ENCODE peak calls at places on chromosomes 7 and 10, in seven cellular contexts. I is endothelial cell of umbilical vein, H is GM23338, M is HCT116, D is GM12878, O is HepG2, G is K562. E is an unnamed sample.

GRCh38 chr7:128697301-128697905 is 25.3 kb downstream of the GARIN1A start:
- DNase-seq in I (peak; percentile 14), G (peak; percentile 86), M (no peak), D (no peak), H (peak; percentile 91), O (peak; percentile 21), E (peak; percentile 89)

GRCh38 chr7:139696547-139696946 is 81.3 kb downstream of the HIPK2 start:
- DNase-seq in G (no peak), D (no peak), O (no peak), I (no peak), M (no peak), H (no peak), E (no peak)

GRCh38 chr10:22986771-22987542 is 59.1 kb downstream of the ARMC3 start:
- DNase-seq in H (peak; percentile 47), I (peak; percentile 55), D (peak; percentile 24), G (no peak), M (peak; percentile 21), O (peak; percentile 6), E (peak; percentile 37)

GRCh38 chr7:51069411-51070083 is 247.1 kb downstream of the COBL start:
- DNase-seq in D (no peak), G (no peak), M (no peak), H (no peak), I (peak; percentile 92), O (no peak), E (no peak)

GRCh38 chr7:30048582-30048981 is 20.4 kb downstream of the PLEKHA8 start:
- DNase-seq in O (no peak), H (no peak), G (no peak), D (no peak), I (no peak), M (no peak), E (no peak)

GRCh38 chr7:101378808-101379207 is 16.1 kb downstream of the COL26A1 start:
- DNase-seq in O (no peak), I (no peak), H (peak; percentile 89), G (no peak), D (no peak), M (no peak), E (peak; percentile 36)

GRCh38 chr10:69721690-69722310 is 79.9 kb upstream of the COL13A1 start:
- DNase-seq in H (peak; percentile 55), O (no peak), G (no peak), I (peak; percentile 34), M (no peak), D (no peak), E (no peak)

GRCh38 chr7:8141070-8141469 is 120.9 kb downstream of the ICA1 start:
- DNase-seq in O (no peak), H (no peak), M (no peak), D (no peak), I (no peak), G (no peak), E (no peak)

GRCh38 chr7:101201695-101202602 is 1.1 kb upstream of the MOGAT3 start:
- DNase-seq in G (no peak), H (peak; percentile 64), I (no peak), O (peak; percentile 48), D (no peak), M (no peak), E (peak; percentile 42)

GRCh38 chr7:2757361-2757903 is 69.4 kb downstream of the AMZ1 start:
- DNase-seq in I (no peak), M (peak; percentile 12), G (no peak), D (no peak), O (no peak), H (no peak), E (peak; percentile 61)

GRCh38 chr10:71312840-71313789 is 5.9 kb upstream of the SLC29A3 start:
- DNase-seq in M (no peak), D (no peak), O (no peak), I (no peak), H (no peak), G (no peak), E (no peak)

GRCh38 chr10:11587860-11588259 is 23.6 kb downstream of the USP6NL start:
- DNase-seq in G (no peak), I (no peak), H (peak; percentile 63), O (no peak), M (no peak), D (no peak), E (no peak)

GRCh38 chr7:20131776-20132175 is 85.4 kb downstream of the MACC1 start:
- DNase-seq in O (no peak), I (no peak), G (no peak), M (no peak), H (no peak), D (no peak), E (no peak)

GRCh38 chr7:130292682-130293257 is at the start of gene CPA4:
- DNase-seq in G (no peak), M (peak; percentile 91), O (no peak), D (no peak), I (peak; percentile 23), H (no peak), E (no peak)

GRCh38 chr10:114273910-114274309 is 34.9 kb downstream of the VWA2 start:
- DNase-seq in D (no peak), I (no peak), M (no peak), H (no peak), G (no peak), O (no peak), E (no peak)

GRCh38 chr7:44220046-44220720 is 19.4 kb downstream of the YKT6 start:
- DNase-seq in H (no peak), O (no peak), D (no peak), I (no peak), M (no peak), G (no peak), E (peak; percentile 41)

GRCh38 chr7:50660040-50660829 is 95.0 kb upstream of the DDC start:
- DNase-seq in O (no peak), M (no peak), I (no peak), G (no peak), H (no peak), D (no peak), E (no peak)

GRCh38 chr10:45383682-45384320 is 9.8 kb downstream of the ALOX5 start:
- DNase-seq in H (no peak), O (no peak), M (no peak), D (no peak), I (no peak), G (no peak), E (no peak)

GRCh38 chr10:110353244-110354119 is 48.8 kb upstream of the SMNDC1 start:
- DNase-seq in O (no peak), I (peak; percentile 66), M (peak; percentile 73), G (no peak), H (peak; percentile 58), D (no peak), E (no peak)

GRCh38 chr7:37570145-37570544 is 113.4 kb upstream of the GPR141 start:
- DNase-seq in G (peak; percentile 8), D (no peak), H (no peak), O (no peak), M (no peak), I (no peak), E (no peak)

GRCh38 chr10:15182541-15183207 is 14.2 kb upstream of the NMT2 start:
- DNase-seq in M (no peak), O (no peak), I (no peak), D (no peak), H (no peak), G (no peak), E (no peak)

GRCh38 chr7:129439963-129440625 is 5.9 kb downstream of the STRIP2 start:
- DNase-seq in M (no peak), G (no peak), H (peak; percentile 10), D (no peak), O (no peak), I (no peak), E (no peak)

GRCh38 chr7:119438315-119438714 is 834.7 kb upstream of the KCND2 start:
- DNase-seq in G (no peak), M (no peak), D (no peak), O (no peak), I (no peak), H (no peak), E (no peak)

GRCh38 chr10:86665868-86666267 is 2.4 kb upstream of the LDB3 start:
- DNase-seq in M (no peak), O (no peak), H (no peak), D (no peak), I (no peak), G (no peak), E (peak; percentile 74)

DNA sequence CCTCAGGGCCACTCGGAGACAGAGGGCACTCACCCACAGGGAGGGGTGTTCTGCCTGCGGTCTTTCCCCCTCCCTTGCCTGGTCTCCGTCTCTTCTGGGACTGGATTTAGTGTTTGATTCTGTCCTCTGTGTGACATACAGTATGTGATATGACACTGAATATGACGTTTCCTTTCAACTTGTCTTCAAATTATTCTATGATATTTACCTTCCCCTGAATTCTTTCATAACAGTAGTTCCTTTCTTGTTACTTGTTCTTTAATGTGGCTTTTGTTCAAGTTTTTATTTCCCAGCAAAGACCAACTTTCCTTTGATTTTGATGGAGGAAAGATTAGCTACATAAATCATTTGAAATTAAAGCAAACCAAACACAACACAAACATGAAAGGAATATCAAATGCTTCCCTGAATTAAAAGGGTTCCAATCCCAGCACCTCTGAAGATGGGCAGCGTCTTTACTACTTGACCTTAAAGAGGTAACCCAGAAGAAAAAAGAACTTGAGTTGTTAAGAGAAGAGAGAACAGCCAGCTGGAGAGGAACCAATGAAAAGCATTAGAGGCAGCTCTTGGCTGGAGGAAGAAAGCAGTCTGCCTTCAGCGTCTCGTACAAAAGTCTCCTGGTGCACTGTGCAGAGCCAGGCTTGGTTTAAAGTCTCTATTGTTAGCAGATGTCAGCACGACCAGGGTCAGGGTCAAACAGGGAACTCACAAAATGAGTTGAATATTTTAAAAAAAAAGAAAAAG is 18.3 kb upstream of the RHEB start:
- DNase-seq in H (no peak), D (no peak), G (no peak), M (no peak), I (no peak), O (no peak), E (no peak)
- TF ChIP-seq POLR2AphosphoS5 in H (no peak), D (no peak), G (no peak), M (no peak), I (no peak), O (no peak), E (no peak)

GRCh38 chr10:78287618-78288017 is 254.0 kb downstream of the RPS24 start:
- DNase-seq in O (no peak), D (no peak), I (no peak), G (no peak), M (no peak), H (no peak), E (no peak)
- H2AFZ ChIP-seq in O (no peak overlapping the region), D (no peak overlapping the region), I (no peak overlapping the region), G (no peak overlapping the region), M (no peak overlapping the region), H (no peak overlapping the region), E (no peak overlapping the region)

GRCh38 chr10:61992683-61993629 is 91.5 kb downstream of the ARID5B start:
- DNase-seq in O (no peak), D (peak; percentile 42), H (no peak), I (peak; percentile 78), M (no peak), G (no peak), E (peak; percentile 23)
- TF ChIP-seq POLR2AphosphoS5 in O (no peak), D (no peak), H (no peak), I (no peak), M (no peak), G (no peak), E (no peak)

GRCh38 chr10:79491171-79491835 is 21.0 kb upstream of the EIF5AL1 start:
- DNase-seq in G (no peak), I (no peak), O (peak; percentile 20), H (peak; percentile 34), D (no peak), M (no peak), E (no peak)
- H2AFZ ChIP-seq in G (peak overlapping the region; percentile 82), I (no peak overlapping the region), O (no peak overlapping the region), H (peak overlapping the region; percentile 86), D (peak overlapping the region; percentile 31), M (peak overlapping the region; percentile 93), E (no peak overlapping the region)

E was measured in SK-N-SH.